ENCODE peak calls at places on chromosomes 6 and 20, in five cellular contexts. One of them, this sample, is unnamed.

GRCh38 chr6:139654888-139655782 is 280.7 kb upstream of the CITED2 start:
- DNase-seq in pancreas: no peak
- DNase-seq in right atrium auricular region: no peak
- DNase-seq in body of pancreas: no peak
- DNase-seq in spleen: no peak
- DNase-seq in this sample: no peak

GRCh38 chr20:46375771-46376170 is 30.6 kb downstream of the ELMO2 start:
- DNase-seq in pancreas: no peak
- DNase-seq in spleen: no peak
- DNase-seq in right atrium auricular region: no peak
- DNase-seq in body of pancreas: no peak
- DNase-seq in this sample: no peak

GRCh38 chr20:4074877-4075455 is 59.6 kb upstream of the RNF24 start:
- DNase-seq in spleen: no peak
- DNase-seq in pancreas: no peak
- DNase-seq in body of pancreas: no peak
- DNase-seq in right atrium auricular region: peak; percentile 23
- DNase-seq in this sample: no peak

GRCh38 chr6:45591306-45591705 is 213.6 kb upstream of the SUPT3H start:
- DNase-seq in spleen: no peak
- DNase-seq in body of pancreas: no peak
- DNase-seq in right atrium auricular region: no peak
- DNase-seq in pancreas: no peak
- DNase-seq in this sample: no peak

GRCh38 chr6:4698901-4699659 is 77.1 kb upstream of the CDYL start:
- DNase-seq in spleen: no peak
- DNase-seq in body of pancreas: no peak
- DNase-seq in right atrium auricular region: no peak
- DNase-seq in pancreas: no peak
- DNase-seq in this sample: no peak

GRCh38 chr6:35363293-35363750 is 21.0 kb downstream of the PPARD start:
- DNase-seq in right atrium auricular region: no peak
- DNase-seq in body of pancreas: peak; percentile 16
- DNase-seq in spleen: no peak
- DNase-seq in pancreas: no peak
- DNase-seq in this sample: no peak

GRCh38 chr6:116557863-116558262 is 4.3 kb downstream of the CALHM4 start:
- DNase-seq in spleen: no peak
- DNase-seq in body of pancreas: peak; percentile 14
- DNase-seq in pancreas: no peak
- DNase-seq in right atrium auricular region: no peak
- DNase-seq in this sample: peak; percentile 92

GRCh38 chr20:50625986-50626677 is 65.2 kb downstream of the RIPOR3 start:
- DNase-seq in body of pancreas: peak; percentile 27
- DNase-seq in right atrium auricular region: peak; percentile 71
- DNase-seq in pancreas: no peak
- DNase-seq in spleen: no peak
- DNase-seq in this sample: no peak

GRCh38 chr20:33551778-33552177 is 61.9 kb downstream of the CBFA2T2 start:
- DNase-seq in pancreas: no peak
- DNase-seq in right atrium auricular region: no peak
- DNase-seq in body of pancreas: no peak
- DNase-seq in spleen: no peak
- DNase-seq in this sample: no peak

GRCh38 chr6:69719602-69720193 is 77.1 kb downstream of the LMBRD1 start:
- DNase-seq in right atrium auricular region: no peak
- DNase-seq in body of pancreas: peak; percentile 20
- DNase-seq in spleen: no peak
- DNase-seq in pancreas: no peak
- DNase-seq in this sample: no peak

GRCh38 chr6:110298916-110299315 is 59.2 kb downstream of the METTL24 start:
- DNase-seq in spleen: no peak
- DNase-seq in body of pancreas: no peak
- DNase-seq in pancreas: no peak
- DNase-seq in right atrium auricular region: no peak
- DNase-seq in this sample: no peak

GRCh38 chr20:58701431-58702160 is 9.0 kb downstream of the NPEPL1 start:
- DNase-seq in right atrium auricular region: no peak
- DNase-seq in pancreas: no peak
- DNase-seq in body of pancreas: no peak
- DNase-seq in spleen: peak; percentile 58
- DNase-seq in this sample: no peak

GRCh38 chr6:49546371-49546770 is 4.1 kb upstream of the C6orf141 start:
- DNase-seq in spleen: no peak
- DNase-seq in body of pancreas: no peak
- DNase-seq in right atrium auricular region: no peak
- DNase-seq in pancreas: no peak
- DNase-seq in this sample: no peak

GRCh38 chr20:327041-327945 is 1.9 kb downstream of the SOX12 start:
- DNase-seq in spleen: peak; percentile 92
- DNase-seq in body of pancreas: peak; percentile 85
- DNase-seq in right atrium auricular region: peak; percentile 73
- DNase-seq in pancreas: peak; percentile 80
- DNase-seq in this sample: peak; percentile 26

GRCh38 chr20:62449951-62450815 is 22.8 kb upstream of the RBBP8NL start:
- DNase-seq in spleen: no peak
- DNase-seq in pancreas: no peak
- DNase-seq in body of pancreas: no peak
- DNase-seq in right atrium auricular region: no peak
- DNase-seq in this sample: no peak

GRCh38 chr6:25057121-25057520 is 121.4 kb upstream of the RIPOR2 start:
- DNase-seq in spleen: no peak
- DNase-seq in right atrium auricular region: no peak
- DNase-seq in pancreas: peak; percentile 13
- DNase-seq in body of pancreas: peak; percentile 10
- DNase-seq in this sample: no peak

GRCh38 chr6:30097902-30098606 is 14.8 kb downstream of the TRIM31 start:
- DNase-seq in spleen: no peak
- DNase-seq in right atrium auricular region: no peak
- DNase-seq in pancreas: no peak
- DNase-seq in body of pancreas: no peak
- DNase-seq in this sample: peak; percentile 14

GRCh38 chr6:68726307-68726706 is 91.2 kb downstream of the ADGRB3 start:
- DNase-seq in pancreas: no peak
- DNase-seq in spleen: no peak
- DNase-seq in right atrium auricular region: no peak
- DNase-seq in body of pancreas: no peak
- DNase-seq in this sample: no peak

GRCh38 chr20:1369970-1370369 is 22.9 kb downstream of the FKBP1A start:
- DNase-seq in spleen: no peak
- DNase-seq in pancreas: peak; percentile 33
- DNase-seq in body of pancreas: no peak
- DNase-seq in right atrium auricular region: no peak
- DNase-seq in this sample: no peak

GRCh38 chr20:23448167-23448566 is 4.5 kb downstream of the CST11 start:
- DNase-seq in body of pancreas: no peak
- DNase-seq in right atrium auricular region: no peak
- DNase-seq in pancreas: no peak
- DNase-seq in spleen: peak; percentile 63
- DNase-seq in this sample: no peak

GRCh38 chr6:36427781-36428345 is 14.8 kb downstream of the PXT1 start:
- DNase-seq in pancreas: no peak
- DNase-seq in spleen: no peak
- DNase-seq in body of pancreas: no peak
- DNase-seq in right atrium auricular region: no peak
- DNase-seq in this sample: no peak

GRCh38 chr6:117601811-117602150 is 530 bp downstream of the GOPC start:
- DNase-seq in pancreas: peak; percentile 2
- DNase-seq in body of pancreas: no peak
- DNase-seq in right atrium auricular region: no peak
- DNase-seq in spleen: no peak
- DNase-seq in this sample: no peak

GRCh38 chr6:88840806-88841539 is 122.4 kb downstream of the RNGTT start:
- DNase-seq in body of pancreas: peak; percentile 3
- DNase-seq in right atrium auricular region: no peak
- DNase-seq in spleen: no peak
- DNase-seq in pancreas: no peak
- DNase-seq in this sample: no peak

GRCh38 chr6:134979142-134979541 is 29.2 kb upstream of the ALDH8A1 start:
- DNase-seq in right atrium auricular region: no peak
- DNase-seq in pancreas: no peak
- DNase-seq in body of pancreas: no peak
- DNase-seq in spleen: no peak
- DNase-seq in this sample: no peak

DNA sequence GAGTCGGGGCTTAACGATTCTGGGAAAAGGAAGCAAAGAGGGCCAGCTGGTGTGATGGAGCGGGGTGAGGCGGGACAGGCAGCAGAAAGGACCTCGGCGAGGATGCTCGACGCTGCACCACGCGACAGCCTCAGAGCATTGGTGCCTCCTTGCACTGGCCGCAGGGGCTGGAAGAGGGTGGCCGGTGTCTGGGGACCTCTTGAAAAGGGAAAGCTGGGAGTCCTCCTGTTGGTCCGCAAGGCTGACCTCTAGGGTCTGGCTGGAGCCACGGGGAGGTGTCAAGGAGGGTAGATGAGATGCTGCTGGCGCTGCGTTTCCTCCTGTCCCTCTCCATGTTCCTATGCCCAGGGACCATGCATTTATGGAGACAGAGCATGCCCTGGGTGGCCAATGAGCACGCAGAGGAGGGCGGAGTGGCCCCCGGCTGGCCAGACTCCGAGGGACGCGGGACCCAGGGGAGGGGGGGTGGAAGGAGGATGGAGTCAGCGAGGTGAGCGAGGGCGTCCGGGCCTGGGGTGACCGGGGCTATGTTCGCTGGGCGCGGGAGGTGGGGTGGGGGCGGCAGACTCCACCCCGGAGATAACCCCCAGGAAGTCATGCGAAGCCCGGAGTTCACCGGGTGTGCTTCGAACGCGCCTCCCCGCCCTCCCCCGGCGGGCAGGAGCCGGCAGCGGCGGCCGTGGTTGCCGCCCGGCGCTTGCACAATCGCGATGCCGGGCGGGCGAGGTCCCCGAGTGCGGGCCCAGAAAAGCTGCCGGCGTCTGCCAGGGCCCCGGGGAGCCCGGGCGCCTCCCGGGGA is at the start of gene CYP24A1:
- DNase-seq in spleen: peak; percentile 81
- DNase-seq in right atrium auricular region: no peak
- DNase-seq in pancreas: no peak
- DNase-seq in body of pancreas: no peak
- DNase-seq in this sample: no peak
- H3K27ac ChIP-seq in spleen: no peak within 1 kb of the TSS
- H3K27ac ChIP-seq in right atrium auricular region: no peak within 1 kb of the TSS
- H3K27ac ChIP-seq in pancreas: no peak within 1 kb of the TSS
- H3K27ac ChIP-seq in body of pancreas: no peak within 1 kb of the TSS
- H3K27ac ChIP-seq in this sample: no peak within 1 kb of the TSS

GRCh38 chr20:36848078-36848660 is 27.8 kb upstream of the TLDC2 start:
- DNase-seq in right atrium auricular region: peak; percentile 81
- DNase-seq in body of pancreas: no peak
- DNase-seq in spleen: no peak
- DNase-seq in pancreas: no peak
- DNase-seq in this sample: no peak
- H3K27ac ChIP-seq in right atrium auricular region: peak overlapping the region; percentile 89
- H3K27ac ChIP-seq in body of pancreas: no peak overlapping the region
- H3K27ac ChIP-seq in spleen: peak overlapping the region; percentile 32
- H3K27ac ChIP-seq in pancreas: no peak overlapping the region
- H3K27ac ChIP-seq in this sample: peak overlapping the region; percentile 69

DNA sequence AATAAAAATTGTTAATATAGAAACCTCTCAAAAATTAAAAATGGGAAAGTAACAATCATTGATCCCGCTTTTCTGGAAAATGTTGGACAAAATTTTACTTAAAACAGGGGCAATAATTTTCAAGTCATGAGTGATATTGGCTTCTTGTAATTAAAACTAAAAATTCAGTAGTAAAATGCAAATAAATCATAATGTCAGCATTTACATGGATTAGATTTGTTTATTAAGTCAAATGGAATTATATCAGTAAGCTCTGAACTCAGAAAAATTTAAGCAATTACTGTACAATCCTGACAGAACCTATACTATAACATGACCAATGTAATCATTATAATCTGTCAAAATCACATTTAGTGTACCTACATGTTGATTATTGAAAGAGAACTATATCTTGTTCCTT is 39.9 kb upstream of the NKX2-4 start:
- DNase-seq in pancreas: no peak
- DNase-seq in body of pancreas: no peak
- DNase-seq in right atrium auricular region: no peak
- DNase-seq in spleen: no peak
- DNase-seq in this sample: no peak
- H3K27ac ChIP-seq in pancreas: no peak overlapping the region
- H3K27ac ChIP-seq in body of pancreas: no peak overlapping the region
- H3K27ac ChIP-seq in right atrium auricular region: no peak overlapping the region
- H3K27ac ChIP-seq in spleen: no peak overlapping the region
- H3K27ac ChIP-seq in this sample: peak overlapping the region; percentile 74

GRCh38 chr6:41584205-41584604 is 38.0 kb downstream of the FOXP4 start:
- DNase-seq in pancreas: no peak
- DNase-seq in right atrium auricular region: no peak
- DNase-seq in body of pancreas: no peak
- DNase-seq in spleen: no peak
- DNase-seq in this sample: no peak
- H3K27ac ChIP-seq in pancreas: no peak overlapping the region
- H3K27ac ChIP-seq in right atrium auricular region: peak overlapping the region; percentile 49
- H3K27ac ChIP-seq in body of pancreas: peak overlapping the region; percentile 38
- H3K27ac ChIP-seq in spleen: no peak overlapping the region
- H3K27ac ChIP-seq in this sample: no peak overlapping the region

GRCh38 chr6:113019176-113019575 is 672.0 kb downstream of the RFPL4B start:
- DNase-seq in spleen: no peak
- DNase-seq in pancreas: no peak
- DNase-seq in right atrium auricular region: no peak
- DNase-seq in body of pancreas: no peak
- DNase-seq in this sample: no peak

GRCh38 chr6:113015249-113015648 is 668.1 kb downstream of the RFPL4B start:
- DNase-seq in pancreas: no peak
- DNase-seq in right atrium auricular region: no peak
- DNase-seq in body of pancreas: no peak
- DNase-seq in spleen: no peak
- DNase-seq in this sample: no peak

GRCh38 chr6:113017316-113017715 is 670.2 kb downstream of the RFPL4B start:
- DNase-seq in right atrium auricular region: no peak
- DNase-seq in body of pancreas: no peak
- DNase-seq in spleen: no peak
- DNase-seq in pancreas: no peak
- DNase-seq in this sample: no peak

GRCh38 chr6:113018351-113019151 is 671.4 kb downstream of the RFPL4B start:
- DNase-seq in pancreas: no peak
- DNase-seq in body of pancreas: peak; percentile 41
- DNase-seq in spleen: no peak
- DNase-seq in right atrium auricular region: peak; percentile 64
- DNase-seq in this sample: peak; percentile 36
- H3K27ac ChIP-seq in pancreas: no peak overlapping the region
- H3K27ac ChIP-seq in body of pancreas: no peak overlapping the region
- H3K27ac ChIP-seq in spleen: peak overlapping the region; percentile 44
- H3K27ac ChIP-seq in right atrium auricular region: peak overlapping the region; percentile 47
- H3K27ac ChIP-seq in this sample: peak overlapping the region; percentile 63

GRCh38 chr6:26222587-26222986 is 135.4 kb downstream of the HFE start:
- DNase-seq in right atrium auricular region: no peak
- DNase-seq in spleen: no peak
- DNase-seq in pancreas: no peak
- DNase-seq in body of pancreas: no peak
- DNase-seq in this sample: no peak
- H3K27ac ChIP-seq in right atrium auricular region: peak overlapping the region; percentile 95
- H3K27ac ChIP-seq in spleen: peak overlapping the region; percentile 92
- H3K27ac ChIP-seq in pancreas: no peak overlapping the region
- H3K27ac ChIP-seq in body of pancreas: peak overlapping the region; percentile 32
- H3K27ac ChIP-seq in this sample: peak overlapping the region; percentile 91

GRCh38 chr20:31673435-31673834 is 35.7 kb downstream of the COX4I2 start:
- DNase-seq in spleen: no peak
- DNase-seq in body of pancreas: no peak
- DNase-seq in pancreas: no peak
- DNase-seq in right atrium auricular region: no peak
- DNase-seq in this sample: no peak
- H3K27ac ChIP-seq in spleen: peak overlapping the region; percentile 90
- H3K27ac ChIP-seq in body of pancreas: peak overlapping the region; percentile 91
- H3K27ac ChIP-seq in pancreas: no peak overlapping the region
- H3K27ac ChIP-seq in right atrium auricular region: peak overlapping the region; percentile 94
- H3K27ac ChIP-seq in this sample: peak overlapping the region; percentile 100

This sample was measured in epithelial cell of prostate.